ENCODE peak calls at places on chromosomes 4 and X, in seven cellular contexts. One of them, this sample, is unnamed.

GRCh38 chrX:118566359-118566758 is 70.7 kb downstream of the DOCK11 start:
- DNase-seq in amygdala: no peak
- DNase-seq in NCI-H345: no peak
- DNase-seq in NCI-H774: no peak
- DNase-seq in AG08396: no peak
- DNase-seq in left ventricle myocardium inferior: no peak
- DNase-seq in right cardiac atrium: no peak
- DNase-seq in this sample: no peak

GRCh38 chrX:43557792-43558191 is 98.3 kb upstream of the MAOA start:
- DNase-seq in amygdala: peak; percentile 10
- DNase-seq in NCI-H345: peak; percentile 49
- DNase-seq in NCI-H774: peak; percentile 34
- DNase-seq in AG08396: peak; percentile 62
- DNase-seq in left ventricle myocardium inferior: peak; percentile 21
- DNase-seq in right cardiac atrium: peak; percentile 41
- DNase-seq in this sample: peak; percentile 63

GRCh38 chr4:88897180-88897579 is 159.8 kb downstream of the FAM13A start:
- DNase-seq in amygdala: no peak
- DNase-seq in NCI-H345: no peak
- DNase-seq in NCI-H774: no peak
- DNase-seq in AG08396: no peak
- DNase-seq in left ventricle myocardium inferior: no peak
- DNase-seq in right cardiac atrium: no peak
- DNase-seq in this sample: peak; percentile 71

GRCh38 chr4:8549352-8549931 is 30.8 kb upstream of the GPR78 start:
- DNase-seq in amygdala: no peak
- DNase-seq in NCI-H345: no peak
- DNase-seq in NCI-H774: no peak
- DNase-seq in AG08396: no peak
- DNase-seq in left ventricle myocardium inferior: no peak
- DNase-seq in right cardiac atrium: no peak
- DNase-seq in this sample: no peak

GRCh38 chr4:2231082-2231481 is 10.8 kb downstream of the HAUS3 start:
- DNase-seq in amygdala: no peak
- DNase-seq in NCI-H345: no peak
- DNase-seq in NCI-H774: no peak
- DNase-seq in AG08396: no peak
- DNase-seq in left ventricle myocardium inferior: no peak
- DNase-seq in right cardiac atrium: no peak
- DNase-seq in this sample: no peak

GRCh38 chr4:79087091-79087490 is 147.9 kb upstream of the PAQR3 start:
- DNase-seq in amygdala: no peak
- DNase-seq in NCI-H345: no peak
- DNase-seq in NCI-H774: no peak
- DNase-seq in AG08396: no peak
- DNase-seq in left ventricle myocardium inferior: no peak
- DNase-seq in right cardiac atrium: no peak
- DNase-seq in this sample: no peak

GRCh38 chrX:151039351-151039750 is 56.2 kb downstream of the HMGB3 start:
- DNase-seq in amygdala: no peak
- DNase-seq in NCI-H345: no peak
- DNase-seq in NCI-H774: no peak
- DNase-seq in AG08396: no peak
- DNase-seq in left ventricle myocardium inferior: no peak
- DNase-seq in right cardiac atrium: no peak
- DNase-seq in this sample: no peak

GRCh38 chr4:25650271-25650670 is 5.4 kb upstream of the SLC34A2 start:
- DNase-seq in amygdala: no peak
- DNase-seq in NCI-H345: no peak
- DNase-seq in NCI-H774: no peak
- DNase-seq in AG08396: no peak
- DNase-seq in left ventricle myocardium inferior: no peak
- DNase-seq in right cardiac atrium: no peak
- DNase-seq in this sample: no peak

GRCh38 chr4:107913283-107913899 is 18.0 kb upstream of the CYP2U1 start:
- DNase-seq in amygdala: no peak
- DNase-seq in NCI-H345: peak; percentile 57
- DNase-seq in NCI-H774: peak; percentile 0
- DNase-seq in AG08396: peak; percentile 48
- DNase-seq in left ventricle myocardium inferior: no peak
- DNase-seq in right cardiac atrium: no peak
- DNase-seq in this sample: peak; percentile 83

GRCh38 chr4:7169134-7169533 is 23.2 kb upstream of the SORCS2 start:
- DNase-seq in amygdala: no peak
- DNase-seq in NCI-H345: no peak
- DNase-seq in NCI-H774: no peak
- DNase-seq in AG08396: no peak
- DNase-seq in left ventricle myocardium inferior: no peak
- DNase-seq in right cardiac atrium: no peak
- DNase-seq in this sample: no peak

GRCh38 chr4:3857316-3857926 is 91.2 kb downstream of the ADRA2C start:
- DNase-seq in amygdala: no peak
- DNase-seq in NCI-H345: no peak
- DNase-seq in NCI-H774: no peak
- DNase-seq in AG08396: no peak
- DNase-seq in left ventricle myocardium inferior: no peak
- DNase-seq in right cardiac atrium: no peak
- DNase-seq in this sample: no peak

GRCh38 chr4:108830509-108831244 is 67.8 kb upstream of the ETNPPL start:
- DNase-seq in amygdala: no peak
- DNase-seq in NCI-H345: peak; percentile 61
- DNase-seq in NCI-H774: no peak
- DNase-seq in AG08396: no peak
- DNase-seq in left ventricle myocardium inferior: peak; percentile 64
- DNase-seq in right cardiac atrium: peak; percentile 70
- DNase-seq in this sample: no peak

GRCh38 chr4:40672528-40673522 is 43.2 kb upstream of the RBM47 start:
- DNase-seq in amygdala: peak; percentile 17
- DNase-seq in NCI-H345: no peak
- DNase-seq in NCI-H774: no peak
- DNase-seq in AG08396: peak; percentile 73
- DNase-seq in left ventricle myocardium inferior: peak; percentile 15
- DNase-seq in right cardiac atrium: peak; percentile 20
- DNase-seq in this sample: peak; percentile 98

GRCh38 chr4:98027827-98028226 is 115.4 kb downstream of the STPG2 start:
- DNase-seq in amygdala: no peak
- DNase-seq in NCI-H345: no peak
- DNase-seq in NCI-H774: no peak
- DNase-seq in AG08396: no peak
- DNase-seq in left ventricle myocardium inferior: no peak
- DNase-seq in right cardiac atrium: no peak
- DNase-seq in this sample: peak; percentile 82

GRCh38 chrX:152403515-152403914 is 47.6 kb downstream of the GABRA3 start:
- DNase-seq in amygdala: no peak
- DNase-seq in NCI-H345: no peak
- DNase-seq in NCI-H774: no peak
- DNase-seq in AG08396: no peak
- DNase-seq in left ventricle myocardium inferior: no peak
- DNase-seq in right cardiac atrium: no peak
- DNase-seq in this sample: no peak

GRCh38 chrX:8201896-8202331 is 30.8 kb upstream of the VCX2 start:
- DNase-seq in amygdala: no peak
- DNase-seq in NCI-H345: no peak
- DNase-seq in NCI-H774: no peak
- DNase-seq in AG08396: no peak
- DNase-seq in left ventricle myocardium inferior: peak; percentile 17
- DNase-seq in right cardiac atrium: peak; percentile 47
- DNase-seq in this sample: no peak

GRCh38 chr4:68864438-68865177 is 48.8 kb downstream of the UGT2B10 start:
- DNase-seq in amygdala: no peak
- DNase-seq in NCI-H345: no peak
- DNase-seq in NCI-H774: no peak
- DNase-seq in AG08396: no peak
- DNase-seq in left ventricle myocardium inferior: no peak
- DNase-seq in right cardiac atrium: no peak
- DNase-seq in this sample: peak; percentile 83

GRCh38 chr4:133316874-133317273 is 167.8 kb downstream of the PCDH10 start:
- DNase-seq in amygdala: peak; percentile 3
- DNase-seq in NCI-H345: peak; percentile 0
- DNase-seq in NCI-H774: no peak
- DNase-seq in AG08396: no peak
- DNase-seq in left ventricle myocardium inferior: no peak
- DNase-seq in right cardiac atrium: no peak
- DNase-seq in this sample: peak; percentile 37

GRCh38 chr4:146525754-146526153 is 4.0 kb upstream of the SLC10A7 start:
- DNase-seq in amygdala: no peak
- DNase-seq in NCI-H345: no peak
- DNase-seq in NCI-H774: no peak
- DNase-seq in AG08396: no peak
- DNase-seq in left ventricle myocardium inferior: no peak
- DNase-seq in right cardiac atrium: no peak
- DNase-seq in this sample: no peak

GRCh38 chrX:39756086-39756883 is 341.5 kb downstream of the BCOR start:
- DNase-seq in amygdala: no peak
- DNase-seq in NCI-H345: no peak
- DNase-seq in NCI-H774: no peak
- DNase-seq in AG08396: no peak
- DNase-seq in left ventricle myocardium inferior: no peak
- DNase-seq in right cardiac atrium: no peak
- DNase-seq in this sample: no peak

GRCh38 chr4:78039678-78040077 is 17.4 kb upstream of the FRAS1 start:
- DNase-seq in amygdala: no peak
- DNase-seq in NCI-H345: no peak
- DNase-seq in NCI-H774: no peak
- DNase-seq in AG08396: no peak
- DNase-seq in left ventricle myocardium inferior: no peak
- DNase-seq in right cardiac atrium: no peak
- DNase-seq in this sample: no peak

GRCh38 chr4:148444296-148445070 is 2.3 kb upstream of the NR3C2 start:
- DNase-seq in amygdala: no peak
- DNase-seq in NCI-H345: peak; percentile 9
- DNase-seq in NCI-H774: no peak
- DNase-seq in AG08396: peak; percentile 24
- DNase-seq in left ventricle myocardium inferior: peak; percentile 27
- DNase-seq in right cardiac atrium: peak; percentile 40
- DNase-seq in this sample: no peak

GRCh38 chr4:6753103-6753560 is 29.4 kb upstream of the KIAA0232 start:
- DNase-seq in amygdala: peak; percentile 48
- DNase-seq in NCI-H345: no peak
- DNase-seq in NCI-H774: no peak
- DNase-seq in AG08396: no peak
- DNase-seq in left ventricle myocardium inferior: no peak
- DNase-seq in right cardiac atrium: peak; percentile 47
- DNase-seq in this sample: no peak

GRCh38 chr4:70556856-70557255 is 35.2 kb upstream of the AMBN start:
- DNase-seq in amygdala: no peak
- DNase-seq in NCI-H345: no peak
- DNase-seq in NCI-H774: no peak
- DNase-seq in AG08396: no peak
- DNase-seq in left ventricle myocardium inferior: no peak
- DNase-seq in right cardiac atrium: no peak
- DNase-seq in this sample: peak; percentile 60

GRCh38 chr4:55545133-55545532 is 1.6 kb downstream of the CLOCK start:
- DNase-seq in amygdala: no peak
- DNase-seq in NCI-H345: peak; percentile 2
- DNase-seq in NCI-H774: no peak
- DNase-seq in AG08396: no peak
- DNase-seq in left ventricle myocardium inferior: no peak
- DNase-seq in right cardiac atrium: no peak
- DNase-seq in this sample: peak; percentile 54

GRCh38 chr4:175092114-175092513 is 174.0 kb downstream of the ADAM29 start:
- DNase-seq in amygdala: no peak
- DNase-seq in NCI-H345: no peak
- DNase-seq in NCI-H774: no peak
- DNase-seq in AG08396: no peak
- DNase-seq in left ventricle myocardium inferior: no peak
- DNase-seq in right cardiac atrium: no peak
- DNase-seq in this sample: no peak

GRCh38 chrX:32041181-32041580 is 969.3 kb upstream of the FTHL17 start:
- DNase-seq in amygdala: peak; percentile 3
- DNase-seq in NCI-H345: no peak
- DNase-seq in NCI-H774: no peak
- DNase-seq in AG08396: no peak
- DNase-seq in left ventricle myocardium inferior: no peak
- DNase-seq in right cardiac atrium: no peak
- DNase-seq in this sample: no peak

GRCh38 chrX:17629011-17629410 is 108.3 kb upstream of the SCML1 start:
- DNase-seq in amygdala: no peak
- DNase-seq in NCI-H345: no peak
- DNase-seq in NCI-H774: no peak
- DNase-seq in AG08396: no peak
- DNase-seq in left ventricle myocardium inferior: no peak
- DNase-seq in right cardiac atrium: no peak
- DNase-seq in this sample: peak; percentile 15

GRCh38 chr4:169383724-169384123 is 113.0 kb upstream of the SH3RF1 start:
- DNase-seq in amygdala: no peak
- DNase-seq in NCI-H345: no peak
- DNase-seq in NCI-H774: no peak
- DNase-seq in AG08396: peak; percentile 57
- DNase-seq in left ventricle myocardium inferior: no peak
- DNase-seq in right cardiac atrium: no peak
- DNase-seq in this sample: peak; percentile 72

GRCh38 chr4:80192937-80193336 is 4.4 kb upstream of the PRDM8 start:
- DNase-seq in amygdala: no peak
- DNase-seq in NCI-H345: no peak
- DNase-seq in NCI-H774: no peak
- DNase-seq in AG08396: peak; percentile 70
- DNase-seq in left ventricle myocardium inferior: no peak
- DNase-seq in right cardiac atrium: no peak
- DNase-seq in this sample: peak; percentile 74

GRCh38 chrX:50747471-50747900 is 66.5 kb downstream of the SHROOM4 start:
- DNase-seq in amygdala: no peak
- DNase-seq in NCI-H345: no peak
- DNase-seq in NCI-H774: no peak
- DNase-seq in AG08396: peak; percentile 16
- DNase-seq in left ventricle myocardium inferior: no peak
- DNase-seq in right cardiac atrium: no peak
- DNase-seq in this sample: peak; percentile 37